ENCODE peak calls at places on chromosomes 3 and 15, in ten cellular contexts. One of them, this sample, is unnamed.

GRCh38 chr3:133490468-133491351 is 82.8 kb upstream of the CDV3 start:
- DNase-seq in ovary: no peak
- DNase-seq in activated naive CD4-positive, alpha-beta T cell treated with anti-CD3 and anti-CD28 coated beads for 36 hours: peak
- DNase-seq in spleen: peak
- DNase-seq in small intestine: peak
- DNase-seq in RPMI7951: no peak
- DNase-seq in activated T-cell treated with anti-CD3 and anti-CD28 coated beads, Interleukin-2, amount 50 U/mL, for 72 hours: peak
- DNase-seq in NCI-H1417: no peak
- DNase-seq in stimulated activated CD4-positive, alpha-beta T cell treated with anti-CD3 and anti-CD28 coated beads, Interleukin-4, amount 100 ng/mL, for 1 hour: peak
- DNase-seq in retinal pigment epithelial cell: no peak
- DNase-seq in this sample: no peak

GRCh38 chr3:155102329-155102728 is 22.2 kb downstream of the MME start:
- DNase-seq in activated naive CD4-positive, alpha-beta T cell treated with anti-CD3 and anti-CD28 coated beads for 36 hours: no peak
- DNase-seq in activated T-cell treated with anti-CD3 and anti-CD28 coated beads, Interleukin-2, amount 50 U/mL, for 72 hours: no peak
- DNase-seq in NCI-H1417: no peak
- DNase-seq in retinal pigment epithelial cell: no peak
- DNase-seq in ovary: no peak
- DNase-seq in stimulated activated CD4-positive, alpha-beta T cell treated with anti-CD3 and anti-CD28 coated beads, Interleukin-4, amount 100 ng/mL, for 1 hour: no peak
- DNase-seq in spleen: no peak
- DNase-seq in RPMI7951: peak
- DNase-seq in small intestine: no peak
- DNase-seq in this sample: no peak

GRCh38 chr15:31472636-31473383 is 146.2 kb downstream of the KLF13 start:
- DNase-seq in stimulated activated CD4-positive, alpha-beta T cell treated with anti-CD3 and anti-CD28 coated beads, Interleukin-4, amount 100 ng/mL, for 1 hour: peak
- DNase-seq in spleen: peak
- DNase-seq in activated naive CD4-positive, alpha-beta T cell treated with anti-CD3 and anti-CD28 coated beads for 36 hours: peak
- DNase-seq in retinal pigment epithelial cell: no peak
- DNase-seq in activated T-cell treated with anti-CD3 and anti-CD28 coated beads, Interleukin-2, amount 50 U/mL, for 72 hours: peak
- DNase-seq in RPMI7951: peak
- DNase-seq in ovary: no peak
- DNase-seq in NCI-H1417: no peak
- DNase-seq in small intestine: peak
- DNase-seq in this sample: peak

GRCh38 chr3:33115024-33115768 is 1.4 kb downstream of the CRTAP start:
- DNase-seq in RPMI7951: peak
- DNase-seq in small intestine: peak
- DNase-seq in NCI-H1417: no peak
- DNase-seq in retinal pigment epithelial cell: peak
- DNase-seq in stimulated activated CD4-positive, alpha-beta T cell treated with anti-CD3 and anti-CD28 coated beads, Interleukin-4, amount 100 ng/mL, for 1 hour: no peak
- DNase-seq in spleen: peak
- DNase-seq in activated T-cell treated with anti-CD3 and anti-CD28 coated beads, Interleukin-2, amount 50 U/mL, for 72 hours: no peak
- DNase-seq in activated naive CD4-positive, alpha-beta T cell treated with anti-CD3 and anti-CD28 coated beads for 36 hours: peak
- DNase-seq in ovary: peak
- DNase-seq in this sample: peak

GRCh38 chr3:109254760-109255159 is 61.6 kb downstream of the DPPA2 start:
- DNase-seq in activated T-cell treated with anti-CD3 and anti-CD28 coated beads, Interleukin-2, amount 50 U/mL, for 72 hours: no peak
- DNase-seq in stimulated activated CD4-positive, alpha-beta T cell treated with anti-CD3 and anti-CD28 coated beads, Interleukin-4, amount 100 ng/mL, for 1 hour: no peak
- DNase-seq in NCI-H1417: no peak
- DNase-seq in ovary: no peak
- DNase-seq in activated naive CD4-positive, alpha-beta T cell treated with anti-CD3 and anti-CD28 coated beads for 36 hours: no peak
- DNase-seq in retinal pigment epithelial cell: no peak
- DNase-seq in spleen: no peak
- DNase-seq in RPMI7951: no peak
- DNase-seq in small intestine: no peak
- DNase-seq in this sample: no peak

GRCh38 chr3:189355115-189355480 is 183.3 kb downstream of the TPRG1 start:
- DNase-seq in spleen: no peak
- DNase-seq in NCI-H1417: no peak
- DNase-seq in retinal pigment epithelial cell: no peak
- DNase-seq in stimulated activated CD4-positive, alpha-beta T cell treated with anti-CD3 and anti-CD28 coated beads, Interleukin-4, amount 100 ng/mL, for 1 hour: no peak
- DNase-seq in activated naive CD4-positive, alpha-beta T cell treated with anti-CD3 and anti-CD28 coated beads for 36 hours: no peak
- DNase-seq in ovary: no peak
- DNase-seq in activated T-cell treated with anti-CD3 and anti-CD28 coated beads, Interleukin-2, amount 50 U/mL, for 72 hours: no peak
- DNase-seq in small intestine: no peak
- DNase-seq in RPMI7951: no peak
- DNase-seq in this sample: no peak

GRCh38 chr3:171039674-171040073 is 13.2 kb upstream of the SLC2A2 start:
- DNase-seq in ovary: no peak
- DNase-seq in spleen: no peak
- DNase-seq in NCI-H1417: no peak
- DNase-seq in RPMI7951: no peak
- DNase-seq in activated T-cell treated with anti-CD3 and anti-CD28 coated beads, Interleukin-2, amount 50 U/mL, for 72 hours: no peak
- DNase-seq in stimulated activated CD4-positive, alpha-beta T cell treated with anti-CD3 and anti-CD28 coated beads, Interleukin-4, amount 100 ng/mL, for 1 hour: no peak
- DNase-seq in small intestine: no peak
- DNase-seq in activated naive CD4-positive, alpha-beta T cell treated with anti-CD3 and anti-CD28 coated beads for 36 hours: no peak
- DNase-seq in retinal pigment epithelial cell: no peak
- DNase-seq in this sample: no peak

GRCh38 chr3:40505599-40506462 is at the start of gene ZNF620:
- DNase-seq in spleen: peak
- DNase-seq in RPMI7951: peak
- DNase-seq in small intestine: peak
- DNase-seq in ovary: peak
- DNase-seq in retinal pigment epithelial cell: peak
- DNase-seq in NCI-H1417: peak
- DNase-seq in activated T-cell treated with anti-CD3 and anti-CD28 coated beads, Interleukin-2, amount 50 U/mL, for 72 hours: peak
- DNase-seq in activated naive CD4-positive, alpha-beta T cell treated with anti-CD3 and anti-CD28 coated beads for 36 hours: peak
- DNase-seq in stimulated activated CD4-positive, alpha-beta T cell treated with anti-CD3 and anti-CD28 coated beads, Interleukin-4, amount 100 ng/mL, for 1 hour: peak
- DNase-seq in this sample: peak

GRCh38 chr3:14336414-14337285 is 65.8 kb upstream of the SLC6A6 start:
- DNase-seq in ovary: no peak
- DNase-seq in NCI-H1417: no peak
- DNase-seq in spleen: peak
- DNase-seq in retinal pigment epithelial cell: no peak
- DNase-seq in small intestine: peak
- DNase-seq in RPMI7951: no peak
- DNase-seq in activated naive CD4-positive, alpha-beta T cell treated with anti-CD3 and anti-CD28 coated beads for 36 hours: no peak
- DNase-seq in stimulated activated CD4-positive, alpha-beta T cell treated with anti-CD3 and anti-CD28 coated beads, Interleukin-4, amount 100 ng/mL, for 1 hour: no peak
- DNase-seq in activated T-cell treated with anti-CD3 and anti-CD28 coated beads, Interleukin-2, amount 50 U/mL, for 72 hours: no peak
- DNase-seq in this sample: no peak

GRCh38 chr3:178597388-178597787 is 61.2 kb downstream of the KCNMB2 start:
- DNase-seq in RPMI7951: no peak
- DNase-seq in activated T-cell treated with anti-CD3 and anti-CD28 coated beads, Interleukin-2, amount 50 U/mL, for 72 hours: no peak
- DNase-seq in ovary: no peak
- DNase-seq in retinal pigment epithelial cell: no peak
- DNase-seq in activated naive CD4-positive, alpha-beta T cell treated with anti-CD3 and anti-CD28 coated beads for 36 hours: no peak
- DNase-seq in NCI-H1417: no peak
- DNase-seq in spleen: no peak
- DNase-seq in stimulated activated CD4-positive, alpha-beta T cell treated with anti-CD3 and anti-CD28 coated beads, Interleukin-4, amount 100 ng/mL, for 1 hour: no peak
- DNase-seq in small intestine: no peak
- DNase-seq in this sample: no peak

GRCh38 chr15:74258456-74259323 is 22.6 kb downstream of the CCDC33 start:
- DNase-seq in activated naive CD4-positive, alpha-beta T cell treated with anti-CD3 and anti-CD28 coated beads for 36 hours: no peak
- DNase-seq in NCI-H1417: no peak
- DNase-seq in stimulated activated CD4-positive, alpha-beta T cell treated with anti-CD3 and anti-CD28 coated beads, Interleukin-4, amount 100 ng/mL, for 1 hour: no peak
- DNase-seq in ovary: no peak
- DNase-seq in RPMI7951: no peak
- DNase-seq in spleen: no peak
- DNase-seq in retinal pigment epithelial cell: no peak
- DNase-seq in activated T-cell treated with anti-CD3 and anti-CD28 coated beads, Interleukin-2, amount 50 U/mL, for 72 hours: no peak
- DNase-seq in small intestine: no peak
- DNase-seq in this sample: no peak

GRCh38 chr3:184523825-184524615 is 37.6 kb upstream of the EPHB3 start:
- DNase-seq in RPMI7951: peak
- DNase-seq in small intestine: no peak
- DNase-seq in activated naive CD4-positive, alpha-beta T cell treated with anti-CD3 and anti-CD28 coated beads for 36 hours: peak
- DNase-seq in stimulated activated CD4-positive, alpha-beta T cell treated with anti-CD3 and anti-CD28 coated beads, Interleukin-4, amount 100 ng/mL, for 1 hour: no peak
- DNase-seq in NCI-H1417: no peak
- DNase-seq in activated T-cell treated with anti-CD3 and anti-CD28 coated beads, Interleukin-2, amount 50 U/mL, for 72 hours: peak
- DNase-seq in spleen: no peak
- DNase-seq in ovary: no peak
- DNase-seq in retinal pigment epithelial cell: peak
- DNase-seq in this sample: no peak

GRCh38 chr15:79116771-79117170 is 26.2 kb upstream of the RASGRF1 start:
- DNase-seq in stimulated activated CD4-positive, alpha-beta T cell treated with anti-CD3 and anti-CD28 coated beads, Interleukin-4, amount 100 ng/mL, for 1 hour: no peak
- DNase-seq in activated T-cell treated with anti-CD3 and anti-CD28 coated beads, Interleukin-2, amount 50 U/mL, for 72 hours: no peak
- DNase-seq in activated naive CD4-positive, alpha-beta T cell treated with anti-CD3 and anti-CD28 coated beads for 36 hours: no peak
- DNase-seq in spleen: no peak
- DNase-seq in small intestine: no peak
- DNase-seq in ovary: no peak
- DNase-seq in RPMI7951: no peak
- DNase-seq in retinal pigment epithelial cell: no peak
- DNase-seq in NCI-H1417: no peak
- DNase-seq in this sample: no peak

GRCh38 chr3:13477946-13478345 is 2.2 kb upstream of the HDAC11 start:
- DNase-seq in RPMI7951: peak
- DNase-seq in ovary: no peak
- DNase-seq in stimulated activated CD4-positive, alpha-beta T cell treated with anti-CD3 and anti-CD28 coated beads, Interleukin-4, amount 100 ng/mL, for 1 hour: no peak
- DNase-seq in retinal pigment epithelial cell: no peak
- DNase-seq in NCI-H1417: no peak
- DNase-seq in spleen: peak
- DNase-seq in activated T-cell treated with anti-CD3 and anti-CD28 coated beads, Interleukin-2, amount 50 U/mL, for 72 hours: no peak
- DNase-seq in activated naive CD4-positive, alpha-beta T cell treated with anti-CD3 and anti-CD28 coated beads for 36 hours: no peak
- DNase-seq in small intestine: no peak
- DNase-seq in this sample: no peak

GRCh38 chr3:15722877-15723623 is 74.7 kb downstream of the ANKRD28 start:
- DNase-seq in activated naive CD4-positive, alpha-beta T cell treated with anti-CD3 and anti-CD28 coated beads for 36 hours: no peak
- DNase-seq in RPMI7951: no peak
- DNase-seq in small intestine: no peak
- DNase-seq in spleen: no peak
- DNase-seq in NCI-H1417: no peak
- DNase-seq in stimulated activated CD4-positive, alpha-beta T cell treated with anti-CD3 and anti-CD28 coated beads, Interleukin-4, amount 100 ng/mL, for 1 hour: no peak
- DNase-seq in activated T-cell treated with anti-CD3 and anti-CD28 coated beads, Interleukin-2, amount 50 U/mL, for 72 hours: no peak
- DNase-seq in ovary: no peak
- DNase-seq in retinal pigment epithelial cell: no peak
- DNase-seq in this sample: no peak

GRCh38 chr15:73052679-73053397 is 575 bp downstream of the NEO1 start:
- DNase-seq in small intestine: peak
- DNase-seq in stimulated activated CD4-positive, alpha-beta T cell treated with anti-CD3 and anti-CD28 coated beads, Interleukin-4, amount 100 ng/mL, for 1 hour: peak
- DNase-seq in retinal pigment epithelial cell: peak
- DNase-seq in activated naive CD4-positive, alpha-beta T cell treated with anti-CD3 and anti-CD28 coated beads for 36 hours: peak
- DNase-seq in ovary: peak
- DNase-seq in NCI-H1417: peak
- DNase-seq in spleen: peak
- DNase-seq in RPMI7951: peak
- DNase-seq in activated T-cell treated with anti-CD3 and anti-CD28 coated beads, Interleukin-2, amount 50 U/mL, for 72 hours: peak
- DNase-seq in this sample: peak

GRCh38 chr3:126932188-126932931 is 50.6 kb upstream of the PLXNA1 start:
- DNase-seq in activated T-cell treated with anti-CD3 and anti-CD28 coated beads, Interleukin-2, amount 50 U/mL, for 72 hours: no peak
- DNase-seq in stimulated activated CD4-positive, alpha-beta T cell treated with anti-CD3 and anti-CD28 coated beads, Interleukin-4, amount 100 ng/mL, for 1 hour: no peak
- DNase-seq in small intestine: no peak
- DNase-seq in retinal pigment epithelial cell: no peak
- DNase-seq in spleen: peak
- DNase-seq in NCI-H1417: no peak
- DNase-seq in RPMI7951: peak
- DNase-seq in ovary: no peak
- DNase-seq in activated naive CD4-positive, alpha-beta T cell treated with anti-CD3 and anti-CD28 coated beads for 36 hours: no peak
- DNase-seq in this sample: no peak

GRCh38 chr3:101848326-101848725 is 988 bp upstream of the NFKBIZ start:
- DNase-seq in activated naive CD4-positive, alpha-beta T cell treated with anti-CD3 and anti-CD28 coated beads for 36 hours: no peak
- DNase-seq in ovary: no peak
- DNase-seq in stimulated activated CD4-positive, alpha-beta T cell treated with anti-CD3 and anti-CD28 coated beads, Interleukin-4, amount 100 ng/mL, for 1 hour: no peak
- DNase-seq in NCI-H1417: no peak
- DNase-seq in activated T-cell treated with anti-CD3 and anti-CD28 coated beads, Interleukin-2, amount 50 U/mL, for 72 hours: no peak
- DNase-seq in spleen: no peak
- DNase-seq in small intestine: peak
- DNase-seq in retinal pigment epithelial cell: no peak
- DNase-seq in RPMI7951: no peak
- DNase-seq in this sample: no peak

GRCh38 chr3:44624696-44625528 is at the start of gene ZNF197:
- DNase-seq in spleen: peak
- DNase-seq in activated naive CD4-positive, alpha-beta T cell treated with anti-CD3 and anti-CD28 coated beads for 36 hours: peak
- DNase-seq in NCI-H1417: peak
- DNase-seq in ovary: peak
- DNase-seq in RPMI7951: peak
- DNase-seq in small intestine: peak
- DNase-seq in retinal pigment epithelial cell: peak
- DNase-seq in stimulated activated CD4-positive, alpha-beta T cell treated with anti-CD3 and anti-CD28 coated beads, Interleukin-4, amount 100 ng/mL, for 1 hour: peak
- DNase-seq in activated T-cell treated with anti-CD3 and anti-CD28 coated beads, Interleukin-2, amount 50 U/mL, for 72 hours: peak
- DNase-seq in this sample: peak

GRCh38 chr15:34951993-34952392 is 17.5 kb downstream of the AQR start:
- DNase-seq in small intestine: no peak
- DNase-seq in retinal pigment epithelial cell: peak
- DNase-seq in ovary: no peak
- DNase-seq in activated T-cell treated with anti-CD3 and anti-CD28 coated beads, Interleukin-2, amount 50 U/mL, for 72 hours: no peak
- DNase-seq in spleen: no peak
- DNase-seq in RPMI7951: peak
- DNase-seq in NCI-H1417: no peak
- DNase-seq in stimulated activated CD4-positive, alpha-beta T cell treated with anti-CD3 and anti-CD28 coated beads, Interleukin-4, amount 100 ng/mL, for 1 hour: no peak
- DNase-seq in activated naive CD4-positive, alpha-beta T cell treated with anti-CD3 and anti-CD28 coated beads for 36 hours: no peak
- DNase-seq in this sample: no peak

GRCh38 chr3:173096994-173097785 is 43.8 kb downstream of the SPATA16 start:
- DNase-seq in small intestine: no peak
- DNase-seq in spleen: no peak
- DNase-seq in retinal pigment epithelial cell: no peak
- DNase-seq in RPMI7951: no peak
- DNase-seq in activated T-cell treated with anti-CD3 and anti-CD28 coated beads, Interleukin-2, amount 50 U/mL, for 72 hours: no peak
- DNase-seq in NCI-H1417: no peak
- DNase-seq in ovary: no peak
- DNase-seq in activated naive CD4-positive, alpha-beta T cell treated with anti-CD3 and anti-CD28 coated beads for 36 hours: no peak
- DNase-seq in stimulated activated CD4-positive, alpha-beta T cell treated with anti-CD3 and anti-CD28 coated beads, Interleukin-4, amount 100 ng/mL, for 1 hour: no peak
- DNase-seq in this sample: no peak

GRCh38 chr3:150251654-150252053 is 156.4 kb upstream of the TSC22D2 start:
- DNase-seq in stimulated activated CD4-positive, alpha-beta T cell treated with anti-CD3 and anti-CD28 coated beads, Interleukin-4, amount 100 ng/mL, for 1 hour: no peak
- DNase-seq in activated T-cell treated with anti-CD3 and anti-CD28 coated beads, Interleukin-2, amount 50 U/mL, for 72 hours: no peak
- DNase-seq in retinal pigment epithelial cell: peak
- DNase-seq in ovary: no peak
- DNase-seq in spleen: no peak
- DNase-seq in activated naive CD4-positive, alpha-beta T cell treated with anti-CD3 and anti-CD28 coated beads for 36 hours: no peak
- DNase-seq in NCI-H1417: no peak
- DNase-seq in RPMI7951: peak
- DNase-seq in small intestine: no peak
- DNase-seq in this sample: no peak

GRCh38 chr3:195059471-195060216 is 211.3 kb downstream of the XXYLT1 start:
- DNase-seq in activated T-cell treated with anti-CD3 and anti-CD28 coated beads, Interleukin-2, amount 50 U/mL, for 72 hours: no peak
- DNase-seq in small intestine: peak
- DNase-seq in RPMI7951: no peak
- DNase-seq in ovary: no peak
- DNase-seq in activated naive CD4-positive, alpha-beta T cell treated with anti-CD3 and anti-CD28 coated beads for 36 hours: no peak
- DNase-seq in NCI-H1417: no peak
- DNase-seq in retinal pigment epithelial cell: no peak
- DNase-seq in stimulated activated CD4-positive, alpha-beta T cell treated with anti-CD3 and anti-CD28 coated beads, Interleukin-4, amount 100 ng/mL, for 1 hour: no peak
- DNase-seq in spleen: no peak
- DNase-seq in this sample: no peak

GRCh38 chr3:123961508-123961856 is 453 bp upstream of the CCDC14 start:
- DNase-seq in ovary: no peak
- DNase-seq in RPMI7951: no peak
- DNase-seq in retinal pigment epithelial cell: no peak
- DNase-seq in small intestine: no peak
- DNase-seq in stimulated activated CD4-positive, alpha-beta T cell treated with anti-CD3 and anti-CD28 coated beads, Interleukin-4, amount 100 ng/mL, for 1 hour: no peak
- DNase-seq in NCI-H1417: no peak
- DNase-seq in activated T-cell treated with anti-CD3 and anti-CD28 coated beads, Interleukin-2, amount 50 U/mL, for 72 hours: no peak
- DNase-seq in spleen: no peak
- DNase-seq in activated naive CD4-positive, alpha-beta T cell treated with anti-CD3 and anti-CD28 coated beads for 36 hours: no peak
- DNase-seq in this sample: no peak

GRCh38 chr15:80140909-80141308 is 11.9 kb upstream of the FAH start:
- DNase-seq in small intestine: no peak
- DNase-seq in ovary: no peak
- DNase-seq in RPMI7951: no peak
- DNase-seq in activated naive CD4-positive, alpha-beta T cell treated with anti-CD3 and anti-CD28 coated beads for 36 hours: no peak
- DNase-seq in NCI-H1417: no peak
- DNase-seq in retinal pigment epithelial cell: no peak
- DNase-seq in stimulated activated CD4-positive, alpha-beta T cell treated with anti-CD3 and anti-CD28 coated beads, Interleukin-4, amount 100 ng/mL, for 1 hour: no peak
- DNase-seq in spleen: no peak
- DNase-seq in activated T-cell treated with anti-CD3 and anti-CD28 coated beads, Interleukin-2, amount 50 U/mL, for 72 hours: no peak
- DNase-seq in this sample: no peak

GRCh38 chr3:6580808-6581207 is 280.1 kb upstream of the GRM7 start:
- DNase-seq in ovary: no peak
- DNase-seq in stimulated activated CD4-positive, alpha-beta T cell treated with anti-CD3 and anti-CD28 coated beads, Interleukin-4, amount 100 ng/mL, for 1 hour: no peak
- DNase-seq in activated T-cell treated with anti-CD3 and anti-CD28 coated beads, Interleukin-2, amount 50 U/mL, for 72 hours: no peak
- DNase-seq in NCI-H1417: no peak
- DNase-seq in spleen: no peak
- DNase-seq in RPMI7951: no peak
- DNase-seq in small intestine: no peak
- DNase-seq in activated naive CD4-positive, alpha-beta T cell treated with anti-CD3 and anti-CD28 coated beads for 36 hours: no peak
- DNase-seq in retinal pigment epithelial cell: no peak
- DNase-seq in this sample: no peak

GRCh38 chr3:9420850-9421549 is 23.6 kb downstream of the SETD5 start:
- DNase-seq in ovary: no peak
- DNase-seq in retinal pigment epithelial cell: no peak
- DNase-seq in NCI-H1417: no peak
- DNase-seq in stimulated activated CD4-positive, alpha-beta T cell treated with anti-CD3 and anti-CD28 coated beads, Interleukin-4, amount 100 ng/mL, for 1 hour: no peak
- DNase-seq in activated naive CD4-positive, alpha-beta T cell treated with anti-CD3 and anti-CD28 coated beads for 36 hours: no peak
- DNase-seq in activated T-cell treated with anti-CD3 and anti-CD28 coated beads, Interleukin-2, amount 50 U/mL, for 72 hours: no peak
- DNase-seq in small intestine: peak
- DNase-seq in RPMI7951: peak
- DNase-seq in spleen: no peak
- DNase-seq in this sample: no peak

GRCh38 chr15:23538657-23539056 is 26.8 kb upstream of the MKRN3 start:
- DNase-seq in NCI-H1417: no peak
- DNase-seq in small intestine: no peak
- DNase-seq in RPMI7951: no peak
- DNase-seq in spleen: no peak
- DNase-seq in stimulated activated CD4-positive, alpha-beta T cell treated with anti-CD3 and anti-CD28 coated beads, Interleukin-4, amount 100 ng/mL, for 1 hour: no peak
- DNase-seq in retinal pigment epithelial cell: no peak
- DNase-seq in activated T-cell treated with anti-CD3 and anti-CD28 coated beads, Interleukin-2, amount 50 U/mL, for 72 hours: no peak
- DNase-seq in ovary: no peak
- DNase-seq in activated naive CD4-positive, alpha-beta T cell treated with anti-CD3 and anti-CD28 coated beads for 36 hours: no peak
- DNase-seq in this sample: no peak

This sample was measured in lower leg skin.